ENCODE peak calls at places on chromosomes 3 and 15, in five cellular contexts. One of them, this sample, is unnamed.

GRCh38 chr15:100708916-100709315 is 106.5 kb downstream of the ASB7 start:
- DNase-seq in ELR: no peak
- DNase-seq in astrocyte of the hippocampus: no peak
- DNase-seq in cardiac fibroblast: no peak
- DNase-seq in GM12865: no peak
- DNase-seq in this sample: no peak

GRCh38 chr15:29141908-29142747 is 127.5 kb downstream of the NSMCE3 start:
- DNase-seq in ELR: no peak
- DNase-seq in astrocyte of the hippocampus: no peak
- DNase-seq in cardiac fibroblast: no peak
- DNase-seq in GM12865: peak
- DNase-seq in this sample: peak

GRCh38 chr15:38683382-38684242 is 119.0 kb upstream of the RASGRP1 start:
- DNase-seq in ELR: peak
- DNase-seq in astrocyte of the hippocampus: peak
- DNase-seq in cardiac fibroblast: peak
- DNase-seq in GM12865: peak
- DNase-seq in this sample: peak

GRCh38 chr3:109118584-109118983 is 650 bp upstream of the MORC1 start:
- DNase-seq in ELR: no peak
- DNase-seq in astrocyte of the hippocampus: no peak
- DNase-seq in cardiac fibroblast: no peak
- DNase-seq in GM12865: no peak
- DNase-seq in this sample: no peak

GRCh38 chr15:92463826-92464225 is 70.1 kb downstream of the ST8SIA2 start:
- DNase-seq in ELR: no peak
- DNase-seq in astrocyte of the hippocampus: peak
- DNase-seq in cardiac fibroblast: no peak
- DNase-seq in GM12865: no peak
- DNase-seq in this sample: peak

GRCh38 chr3:11037241-11037873 is 44.8 kb downstream of the SLC6A1 start:
- DNase-seq in ELR: no peak
- DNase-seq in astrocyte of the hippocampus: no peak
- DNase-seq in cardiac fibroblast: no peak
- DNase-seq in GM12865: no peak
- DNase-seq in this sample: no peak

GRCh38 chr15:58492661-58493397 is 61.0 kb downstream of the LIPC start:
- DNase-seq in ELR: no peak
- DNase-seq in astrocyte of the hippocampus: no peak
- DNase-seq in cardiac fibroblast: no peak
- DNase-seq in GM12865: no peak
- DNase-seq in this sample: peak

GRCh38 chr15:92921215-92922131 is 21.3 kb downstream of the CHD2 start:
- DNase-seq in ELR: peak
- DNase-seq in astrocyte of the hippocampus: no peak
- DNase-seq in cardiac fibroblast: peak
- DNase-seq in GM12865: no peak
- DNase-seq in this sample: peak

GRCh38 chr3:64199933-64200332 is 25.3 kb downstream of the PRICKLE2 start:
- DNase-seq in ELR: no peak
- DNase-seq in astrocyte of the hippocampus: no peak
- DNase-seq in cardiac fibroblast: no peak
- DNase-seq in GM12865: no peak
- DNase-seq in this sample: no peak

GRCh38 chr3:179969525-179969924 is 67.2 kb downstream of the PEX5L start:
- DNase-seq in ELR: peak
- DNase-seq in astrocyte of the hippocampus: no peak
- DNase-seq in cardiac fibroblast: peak
- DNase-seq in GM12865: peak
- DNase-seq in this sample: peak

GRCh38 chr15:84992157-84992940 is 10.7 kb downstream of the PDE8A start:
- DNase-seq in ELR: peak
- DNase-seq in astrocyte of the hippocampus: peak
- DNase-seq in cardiac fibroblast: peak
- DNase-seq in GM12865: no peak
- DNase-seq in this sample: peak

GRCh38 chr15:74958320-74958907 is 1.8 kb upstream of the RPP25 start:
- DNase-seq in ELR: peak
- DNase-seq in astrocyte of the hippocampus: peak
- DNase-seq in cardiac fibroblast: peak
- DNase-seq in GM12865: no peak
- DNase-seq in this sample: peak

GRCh38 chr3:71305246-71306206 is 278.0 kb downstream of the FOXP1 start:
- DNase-seq in ELR: no peak
- DNase-seq in astrocyte of the hippocampus: peak
- DNase-seq in cardiac fibroblast: peak
- DNase-seq in GM12865: no peak
- DNase-seq in this sample: peak